ENCODE peak calls at places on chromosome 16, in nine cellular contexts. K is ovary, V is adrenal gland, H is H54, X is transverse colon, Z is esophagus squamous epithelium, T is IMR-90, G is tibial nerve, D is heart left ventricle. L is an unnamed sample.

GRCh38 chr16:19173649-19174383 is 5.8 kb downstream of the SYT17 start:
- DNase-seq in X (no peak), H (no peak), Z (no peak), D (no peak), G (no peak), T (no peak), K (no peak), V (no peak), L (no peak)

GRCh38 chr16:84518804-84519341 is 14.4 kb upstream of the MEAK7 start:
- DNase-seq in Z (no peak), H (no peak), V (no peak), K (no peak), G (no peak), X (peak), D (no peak), T (no peak), L (no peak)

GRCh38 chr16:65666132-65666869 is 544.4 kb upstream of the CDH11 start:
- DNase-seq in Z (no peak), G (no peak), H (no peak), X (no peak), V (no peak), T (no peak), K (no peak), D (no peak), L (no peak)

GRCh38 chr16:54426550-54426843 is 139.9 kb upstream of the IRX3 start:
- DNase-seq in D (no peak), H (no peak), X (no peak), T (no peak), Z (no peak), K (no peak), V (no peak), G (no peak), L (no peak)

GRCh38 chr16:79767597-79768280 is 167.2 kb upstream of the MAF start:
- DNase-seq in T (no peak), H (no peak), X (peak), K (peak), G (no peak), V (peak), Z (no peak), D (no peak), L (peak)

GRCh38 chr16:71552698-71553503 is 24.0 kb downstream of the TAT start:
- DNase-seq in D (no peak), Z (no peak), H (no peak), K (no peak), X (no peak), V (no peak), G (no peak), T (no peak), L (no peak)

GRCh38 chr16:27428035-27428785 is 26.2 kb downstream of the IL21R start:
- DNase-seq in X (no peak), T (no peak), G (no peak), K (no peak), Z (no peak), V (no peak), H (no peak), D (no peak), L (peak)

GRCh38 chr16:15055141-15056053 is 477 bp downstream of the NTAN1 start:
- DNase-seq in D (peak), K (peak), H (peak), V (peak), Z (no peak), X (peak), T (peak), G (no peak), L (peak)

GRCh38 chr16:10551881-10552280 is 28.5 kb downstream of the EMP2 start:
- DNase-seq in V (no peak), G (no peak), H (no peak), Z (no peak), K (no peak), D (no peak), T (no peak), X (no peak), L (no peak)

GRCh38 chr16:52066951-52067350 is 480.0 kb downstream of the TOX3 start:
- DNase-seq in K (no peak), Z (no peak), H (no peak), T (no peak), D (no peak), X (no peak), G (no peak), V (no peak), L (no peak)

GRCh38 chr16:81616321-81617020 is 162.6 kb upstream of the PLCG2 start:
- DNase-seq in K (peak), Z (peak), G (no peak), H (no peak), V (peak), T (peak), D (peak), X (peak), L (peak)

GRCh38 chr16:19701091-19701490 is 16.9 kb downstream of the KNOP1 start:
- DNase-seq in H (no peak), K (no peak), D (no peak), T (peak), X (no peak), Z (no peak), G (no peak), V (no peak), L (no peak)

GRCh38 chr16:80285089-80285488 is 255.7 kb upstream of the DYNLRB2 start:
- DNase-seq in X (no peak), G (no peak), K (no peak), V (no peak), Z (no peak), D (no peak), H (peak), T (peak), L (no peak)

DNA sequence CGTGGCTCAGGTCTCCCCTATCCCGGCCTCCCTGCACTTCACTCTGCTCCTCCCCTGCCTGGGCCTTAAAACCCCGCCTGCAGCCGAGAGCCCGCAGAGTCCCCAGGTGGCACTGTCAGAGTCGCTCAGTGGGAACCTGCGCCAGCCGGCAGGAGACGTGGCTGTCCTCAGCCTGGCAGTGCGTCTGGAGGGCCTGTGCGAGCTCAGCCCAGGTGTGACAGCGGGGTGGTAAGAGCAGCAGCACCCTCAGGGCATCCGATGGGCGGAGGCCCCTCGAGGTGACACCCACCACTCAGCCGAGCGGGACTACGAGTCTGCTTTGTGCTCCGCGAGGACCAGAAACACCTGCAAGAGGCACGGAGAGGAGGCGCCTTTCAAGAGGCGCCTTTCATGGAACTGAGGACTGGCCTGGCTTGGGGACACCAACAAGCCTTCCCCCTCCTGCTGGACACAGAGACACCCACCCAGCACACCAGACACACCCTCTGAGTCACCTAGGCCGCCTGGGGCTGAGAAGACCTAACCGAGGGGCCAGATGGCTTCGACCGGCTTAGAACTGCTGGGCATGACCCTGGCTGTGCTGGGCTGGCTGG is at the start of gene CLDN9:
- DNase-seq in X (peak), Z (no peak), K (no peak), D (no peak), T (no peak), G (no peak), H (peak), V (no peak), L (no peak)
- TF ChIP-seq POLR2A in X (peak), Z (no peak), K (no peak), D (no peak), T (no peak), G (no peak), H (no peak), V (no peak), L (no peak)

GRCh38 chr16:31105677-31106213 is 2.4 kb upstream of the BCKDK start:
- DNase-seq in D (peak), H (peak), Z (no peak), G (peak), V (peak), T (no peak), K (peak), X (peak), L (peak)
- TF ChIP-seq POLR2A in D (no peak), H (no peak), Z (no peak), G (no peak), V (no peak), T (no peak), K (no peak), X (no peak), L (no peak)

DNA sequence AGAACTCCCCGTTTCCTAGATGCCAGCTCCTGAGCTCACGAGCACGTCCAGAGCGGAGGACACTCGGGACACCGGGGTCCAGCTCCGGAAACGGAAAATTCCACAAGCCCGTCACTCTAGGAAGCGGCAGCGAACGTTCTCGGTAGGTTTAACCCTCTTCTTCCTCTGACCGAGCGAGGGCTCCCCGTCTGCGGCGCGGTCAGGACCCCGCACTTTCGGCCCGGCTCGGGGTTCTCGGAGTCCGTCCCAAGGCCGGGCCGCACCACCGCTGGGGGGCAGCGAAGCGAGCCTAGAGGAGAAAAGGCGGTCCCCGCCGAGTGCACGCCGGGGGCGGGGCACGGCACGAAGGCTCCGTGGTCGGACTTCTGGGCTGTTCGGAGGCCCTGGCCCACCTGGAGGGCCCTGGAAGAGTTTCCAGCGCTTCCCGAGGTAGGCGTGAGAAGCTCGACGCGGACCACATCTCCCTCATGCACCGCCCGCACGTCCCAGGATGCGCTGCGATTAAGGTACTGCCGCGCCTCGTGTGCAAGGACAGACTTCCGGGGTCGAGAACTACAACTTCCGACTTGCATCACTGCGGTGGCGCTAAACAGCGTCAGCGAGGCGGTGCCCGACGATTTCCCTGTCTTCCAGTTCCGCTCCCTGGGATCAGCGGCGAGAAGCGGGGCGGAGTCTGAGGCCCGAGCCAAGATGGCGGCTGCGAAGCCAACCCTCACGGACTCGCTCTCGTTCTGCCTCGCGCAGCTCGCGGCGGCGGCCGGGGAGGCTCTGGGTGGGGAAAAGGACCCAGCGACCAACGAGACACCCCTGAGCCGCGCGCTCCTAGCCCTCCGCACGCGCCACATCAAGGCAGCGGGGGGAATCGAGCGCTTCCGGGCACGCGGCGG is at the start of gene ARMC5:
- DNase-seq in D (peak), K (peak), X (peak), V (peak), T (peak), G (peak), H (peak), Z (peak), L (peak)
- TF ChIP-seq POLR2A in D (peak), K (peak), X (peak), V (peak), T (peak), G (peak), H (peak), Z (peak), L (peak)

DNA sequence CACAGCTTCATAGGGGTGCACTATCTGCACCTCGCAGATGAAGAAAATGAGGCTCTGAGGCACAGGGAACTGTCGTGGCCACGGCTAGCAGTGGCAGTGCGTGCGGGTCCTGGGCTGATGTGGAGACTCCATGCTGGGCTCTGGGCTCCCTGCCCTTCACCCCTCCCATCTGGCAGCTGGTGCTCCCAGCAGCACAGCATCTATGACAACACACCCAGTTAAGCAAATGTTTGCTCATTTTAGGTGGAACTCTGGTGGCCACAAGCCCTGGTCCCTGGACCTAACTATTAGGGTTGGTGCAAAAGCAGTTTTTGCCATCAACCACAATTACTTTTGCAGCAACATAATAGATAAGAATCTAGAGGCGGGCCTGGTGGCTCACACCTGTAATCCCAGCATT is 30.9 kb downstream of the IFT140 start:
- DNase-seq in K (no peak), H (no peak), X (peak), Z (no peak), V (no peak), T (no peak), D (no peak), G (no peak), L (no peak)
- TF ChIP-seq POLR2A in K (no peak), H (no peak), X (no peak), Z (no peak), V (no peak), T (no peak), D (no peak), G (no peak), L (no peak)

GRCh38 chr16:88735121-88735520 is 28.8 kb downstream of the CTU2 start:
- DNase-seq in V (no peak), X (no peak), T (no peak), D (no peak), G (no peak), K (no peak), H (no peak), Z (no peak), L (no peak)

GRCh38 chr16:88736496-88736895 is 30.2 kb downstream of the CTU2 start:
- DNase-seq in H (no peak), G (no peak), K (no peak), V (no peak), T (no peak), X (no peak), D (no peak), Z (no peak), L (no peak)

GRCh38 chr16:88737298-88738166 is 31.2 kb downstream of the CTU2 start:
- DNase-seq in T (peak), Z (no peak), K (peak), X (peak), D (peak), G (peak), H (peak), V (peak), L (peak)

GRCh38 chr16:88735616-88736015 is 29.3 kb downstream of the CTU2 start:
- DNase-seq in D (no peak), K (no peak), H (no peak), T (no peak), G (no peak), V (no peak), X (no peak), Z (no peak), L (no peak)

DNA sequence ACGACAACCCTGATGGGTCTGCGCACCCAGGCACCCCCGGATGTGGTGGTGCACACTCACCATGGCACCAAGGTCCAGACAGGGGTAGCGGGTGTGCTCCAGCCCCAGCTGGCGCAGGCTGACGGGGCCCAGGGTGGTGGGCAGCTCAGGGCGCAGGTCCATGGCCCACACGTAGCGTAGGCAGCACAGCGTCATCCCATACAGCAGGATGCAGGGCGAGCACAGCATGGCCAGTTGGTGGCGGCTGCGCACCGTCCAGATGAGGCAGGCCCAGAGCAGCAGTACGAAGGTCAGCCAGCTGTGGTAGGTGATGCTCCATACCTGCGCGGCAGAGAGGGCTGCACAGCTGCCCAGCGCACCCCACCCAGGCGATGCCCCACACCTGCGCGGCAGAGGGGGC is 29.8 kb downstream of the CTU2 start:
- DNase-seq in Z (no peak), V (no peak), T (no peak), K (no peak), X (no peak), H (no peak), D (no peak), G (no peak), L (no peak)
- TF ChIP-seq POLR2A in Z (no peak), V (no peak), T (no peak), K (no peak), X (no peak), H (no peak), D (no peak), G (no peak), L (no peak)

DNA sequence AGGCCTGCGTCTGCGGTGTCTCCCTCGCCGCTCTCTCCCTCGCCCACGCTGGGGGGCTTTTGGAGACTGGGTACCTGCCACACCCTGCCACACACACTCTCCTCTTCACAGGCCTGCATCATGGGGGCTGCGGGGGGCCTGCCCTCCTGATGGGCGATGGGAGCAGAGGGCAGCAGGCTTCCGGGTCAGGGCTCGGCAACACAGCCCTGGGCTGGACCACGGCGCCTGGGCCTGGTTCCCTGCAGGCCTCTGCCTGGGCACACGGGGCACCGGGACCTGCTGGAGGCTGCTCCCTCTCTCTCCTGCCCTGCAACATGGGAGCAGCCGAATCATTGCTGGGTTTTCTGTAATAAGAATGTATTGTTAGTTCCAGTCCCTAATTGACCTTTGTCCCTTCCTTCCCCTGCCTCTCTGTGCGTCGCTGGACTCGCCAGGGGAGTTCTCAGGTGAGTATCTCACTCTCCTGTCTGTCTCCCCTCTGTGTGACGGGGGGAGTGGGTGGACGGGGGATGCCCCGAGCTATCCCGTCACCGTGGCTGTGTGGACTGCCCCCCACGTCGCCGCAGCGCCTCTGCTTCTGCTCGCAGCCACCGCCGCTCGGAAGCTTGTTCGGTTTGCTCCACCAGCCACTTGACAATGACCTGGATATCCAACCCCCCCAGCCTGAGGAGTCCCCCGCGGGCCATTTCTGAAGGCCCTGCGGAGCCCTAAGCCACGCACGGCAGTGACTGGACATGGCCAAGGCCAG is 13.5 kb downstream of the NME3 start:
- DNase-seq in D (no peak), X (peak), Z (no peak), V (no peak), H (no peak), T (no peak), K (no peak), G (no peak), L (no peak)
- TF ChIP-seq POLR2A in D (no peak), X (no peak), Z (no peak), V (no peak), H (no peak), T (no peak), K (no peak), G (no peak), L (no peak)

GRCh38 chr16:67841816-67842508 is at the start of gene THAP11:
- DNase-seq in Z (peak), T (peak), D (peak), G (peak), V (peak), K (peak), H (peak), X (peak), L (peak)
- TF ChIP-seq POLR2A in Z (peak), T (peak), D (peak), G (peak), V (peak), K (peak), H (no peak), X (peak), L (no peak)

DNA sequence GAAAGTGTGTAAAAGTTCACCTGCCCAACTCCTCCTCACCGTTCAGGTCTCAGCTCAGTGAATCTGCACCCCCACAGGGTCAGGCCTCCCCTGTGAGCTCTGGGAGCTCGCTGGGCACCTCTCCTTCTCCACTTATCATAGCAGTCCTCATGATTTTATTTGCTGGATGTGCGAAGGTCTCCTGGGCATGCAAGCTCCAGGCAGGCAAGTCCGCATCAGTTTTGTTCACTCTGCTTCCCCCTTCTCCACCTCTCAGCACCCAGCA is 112.8 kb downstream of the ZNF423 start:
- DNase-seq in D (no peak), K (no peak), Z (no peak), X (no peak), V (no peak), G (no peak), H (no peak), T (no peak), L (no peak)
- TF ChIP-seq POLR2A in D (no peak), K (no peak), Z (no peak), X (no peak), V (no peak), G (no peak), H (no peak), T (no peak), L (no peak)

GRCh38 chr16:50273382-50273690 is 7.0 kb downstream of the ADCY7 start:
- DNase-seq in K (no peak), V (no peak), Z (no peak), D (no peak), T (no peak), G (no peak), H (no peak), X (no peak), L (no peak)

GRCh38 chr16:50272687-50273381 is 6.5 kb downstream of the ADCY7 start:
- DNase-seq in V (no peak), D (no peak), H (no peak), G (no peak), X (no peak), T (no peak), K (no peak), Z (no peak), L (no peak)

GRCh38 chr16:50275428-50276127 is 9.2 kb downstream of the ADCY7 start:
- DNase-seq in V (no peak), H (no peak), Z (no peak), X (no peak), K (peak), T (no peak), G (no peak), D (no peak), L (no peak)

GRCh38 chr16:50274771-50275415 is 8.5 kb downstream of the ADCY7 start:
- DNase-seq in T (no peak), V (no peak), H (no peak), K (no peak), G (no peak), X (no peak), Z (no peak), D (no peak), L (no peak)

GRCh38 chr16:50273888-50274770 is 7.8 kb downstream of the ADCY7 start:
- DNase-seq in K (no peak), H (no peak), T (no peak), X (peak), V (no peak), D (peak), G (no peak), Z (no peak), L (no peak)
- TF ChIP-seq POLR2A in K (no peak), H (no peak), T (no peak), X (no peak), V (no peak), D (no peak), G (no peak), Z (peak), L (no peak)

L was measured in testis.